ENCODE peak calls at places on chromosome 12, in ten cellular contexts. K is SHP77; P is activated naive CD4-positive, alpha-beta T cell; E is Karpas-422; L is T-helper 2 cell; G is HEK293T; C is islet precursor cell; Z is stimulated activated CD8-positive, alpha-beta memory T cell treated with anti-CD3 and anti-CD28 coated beads, Interleukin-2, amount 100 ng/mL, for 1 hour; U is AG08395; B is renal cortical epithelial cell. H is an unnamed sample.

GRCh38 chr12:65879878-65880277 is 55.6 kb downstream of the HMGA2 start:
- DNase-seq in K (no peak), P (no peak), E (no peak), L (no peak), G (no peak), C (no peak), Z (no peak), U (peak; percentile 73), B (peak; percentile 94), H (no peak)

GRCh38 chr12:98645572-98646067 is 530 bp downstream of the APAF1 start:
- DNase-seq in K (peak; percentile 11), P (no peak), E (peak; percentile 61), L (peak; percentile 16), G (peak; percentile 33), C (peak; percentile 68), Z (no peak), U (no peak), B (no peak), H (no peak)

GRCh38 chr12:88870000-88870737 is 289.9 kb upstream of the KITLG start:
- DNase-seq in K (no peak), P (no peak), E (no peak), L (no peak), G (no peak), C (no peak), Z (no peak), U (peak; percentile 47), B (no peak), H (no peak)

GRCh38 chr12:6871052-6871957 is 1.8 kb downstream of the SPSB2 start:
- DNase-seq in K (no peak), P (no peak), E (peak; percentile 78), L (peak; percentile 69), G (no peak), C (peak; percentile 74), Z (no peak), U (no peak), B (peak; percentile 29), H (no peak)

GRCh38 chr12:45304514-45305178 is 88.8 kb downstream of the ANO6 start:
- DNase-seq in K (no peak), P (no peak), E (no peak), L (no peak), G (no peak), C (no peak), Z (no peak), U (no peak), B (no peak), H (no peak)

GRCh38 chr12:106064622-106065021 is 74.1 kb downstream of the NUAK1 start:
- DNase-seq in K (no peak), P (no peak), E (no peak), L (no peak), G (no peak), C (no peak), Z (no peak), U (no peak), B (no peak), H (no peak)

GRCh38 chr12:24947541-24948451 is 1.1 kb downstream of the BCAT1 start:
- DNase-seq in K (no peak), P (no peak), E (peak; percentile 64), L (peak; percentile 11), G (no peak), C (no peak), Z (no peak), U (no peak), B (no peak), H (no peak)

GRCh38 chr12:45130881-45131281 is 80.0 kb upstream of the DBX2 start:
- DNase-seq in K (peak; percentile 68), P (no peak), E (peak; percentile 80), L (peak; percentile 58), G (peak; percentile 64), C (peak; percentile 89), Z (peak; percentile 1), U (peak; percentile 63), B (peak; percentile 58), H (peak; percentile 69)

GRCh38 chr12:115648463-115648862 is 629.0 kb downstream of the MED13L start:
- DNase-seq in K (no peak), P (no peak), E (no peak), L (no peak), G (no peak), C (no peak), Z (no peak), U (no peak), B (no peak), H (no peak)

GRCh38 chr12:67589078-67589477 is 59.5 kb upstream of the DYRK2 start:
- DNase-seq in K (no peak), P (no peak), E (no peak), L (no peak), G (no peak), C (no peak), Z (no peak), U (no peak), B (no peak), H (no peak)

GRCh38 chr12:6201775-6202292 is 1.6 kb downstream of the CD9 start:
- DNase-seq in K (no peak), P (no peak), E (no peak), L (no peak), G (no peak), C (no peak), Z (no peak), U (no peak), B (no peak), H (no peak)

GRCh38 chr12:62192486-62193250 is 67.5 kb upstream of the USP15 start:
- DNase-seq in K (peak; percentile 80), P (peak; percentile 1), E (peak; percentile 84), L (peak; percentile 75), G (peak; percentile 70), C (peak; percentile 91), Z (no peak), U (peak; percentile 84), B (peak; percentile 77), H (peak; percentile 79)

GRCh38 chr12:69101505-69101904 is 137.9 kb upstream of the CPSF6 start:
- DNase-seq in K (peak; percentile 22), P (no peak), E (no peak), L (no peak), G (no peak), C (peak; percentile 18), Z (no peak), U (no peak), B (peak; percentile 81), H (no peak)

GRCh38 chr12:125683748-125684381 is 618.6 kb downstream of the AACS start:
- DNase-seq in K (no peak), P (no peak), E (peak; percentile 46), L (peak; percentile 45), G (no peak), C (peak; percentile 94), Z (no peak), U (no peak), B (no peak), H (no peak)

GRCh38 chr12:56080556-56081138 is 682 bp downstream of the ERBB3 start:
- DNase-seq in K (no peak), P (no peak), E (peak; percentile 42), L (no peak), G (peak; percentile 6), C (peak; percentile 85), Z (no peak), U (no peak), B (peak; percentile 36), H (no peak)

GRCh38 chr12:19712041-19712440 is 272.7 kb downstream of the AEBP2 start:
- DNase-seq in K (no peak), P (no peak), E (no peak), L (peak; percentile 6), G (no peak), C (no peak), Z (no peak), U (peak; percentile 37), B (peak; percentile 85), H (no peak)

GRCh38 chr12:63276537-63277365 is 125.8 kb upstream of the AVPR1A start:
- DNase-seq in K (peak; percentile 74), P (no peak), E (peak; percentile 83), L (peak; percentile 16), G (peak; percentile 43), C (peak; percentile 79), Z (no peak), U (peak; percentile 4), B (peak; percentile 61), H (no peak)

GRCh38 chr12:89665556-89665955 is 43.1 kb downstream of the ATP2B1 start:
- DNase-seq in K (no peak), P (no peak), E (no peak), L (peak; percentile 17), G (no peak), C (no peak), Z (no peak), U (no peak), B (no peak), H (no peak)

GRCh38 chr12:88922816-88923215 is 342.5 kb upstream of the KITLG start:
- DNase-seq in K (no peak), P (no peak), E (no peak), L (no peak), G (no peak), C (no peak), Z (no peak), U (peak; percentile 47), B (peak; percentile 31), H (no peak)

GRCh38 chr12:89469361-89469760 is 55.2 kb downstream of the GALNT4 start:
- DNase-seq in K (no peak), P (no peak), E (no peak), L (peak; percentile 80), G (no peak), C (no peak), Z (no peak), U (peak; percentile 27), B (no peak), H (no peak)

GRCh38 chr12:58509116-58509885 is 411.0 kb downstream of the LRIG3 start:
- DNase-seq in K (no peak), P (no peak), E (no peak), L (no peak), G (no peak), C (no peak), Z (no peak), U (no peak), B (no peak), H (no peak)

GRCh38 chr12:127060933-127061332 is 1206.0 kb upstream of the TMEM132C start:
- DNase-seq in K (no peak), P (no peak), E (no peak), L (no peak), G (no peak), C (no peak), Z (no peak), U (no peak), B (no peak), H (no peak)

GRCh38 chr12:86376052-86376451 is 119.9 kb upstream of the MGAT4C start:
- DNase-seq in K (no peak), P (no peak), E (no peak), L (no peak), G (peak; percentile 14), C (peak; percentile 76), Z (no peak), U (no peak), B (no peak), H (no peak)

GRCh38 chr12:111033281-111034147 is 113.1 kb upstream of the MYL2 start:
- DNase-seq in K (no peak), P (no peak), E (no peak), L (no peak), G (peak; percentile 60), C (peak; percentile 67), Z (no peak), U (no peak), B (no peak), H (no peak)

GRCh38 chr12:124660846-124661245 is 93.4 kb upstream of the NCOR2 start:
- DNase-seq in K (no peak), P (no peak), E (no peak), L (no peak), G (no peak), C (no peak), Z (no peak), U (no peak), B (no peak), H (no peak)

GRCh38 chr12:51951199-51951842 is at the start of gene ACVR1B:
- DNase-seq in K (peak; percentile 77), P (peak; percentile 89), E (peak; percentile 95), L (peak; percentile 84), G (peak; percentile 91), C (peak; percentile 95), Z (peak; percentile 84), U (peak; percentile 92), B (peak; percentile 66), H (peak; percentile 96)

GRCh38 chr12:6494968-6495367 is 1.1 kb downstream of the NCAPD2 start:
- DNase-seq in K (no peak), P (no peak), E (peak; percentile 82), L (no peak), G (no peak), C (no peak), Z (no peak), U (no peak), B (no peak), H (no peak)